ENCODE peak calls at places on chromosome 18, in four cellular contexts. L is HL-60, Z is K562, E is GM12878. G is an unnamed sample.

GRCh38 chr18:54269924-54270844 is 867 bp downstream of the POLI start:
- DNase-seq in L (peak), Z (peak), E (no peak), G (no peak)

GRCh38 chr18:51857989-51858388 is 482.0 kb upstream of the DCC start:
- DNase-seq in L (no peak), Z (no peak), E (no peak), G (no peak)

GRCh38 chr18:63789327-63789726 is 14.1 kb downstream of the SERPINB7 start:
- DNase-seq in L (no peak), Z (no peak), E (no peak), G (no peak)

GRCh38 chr18:28127763-28128737 is 48.9 kb downstream of the CDH2 start:
- DNase-seq in L (no peak), Z (no peak), E (no peak), G (no peak)

GRCh38 chr18:72762505-72763122 is 105.2 kb downstream of the NETO1 start:
- DNase-seq in Z (peak), L (peak), E (peak), G (no peak)

GRCh38 chr18:74092922-74093321 is 54.7 kb downstream of the FBXO15 start:
- DNase-seq in L (no peak), Z (no peak), E (no peak), G (no peak)

GRCh38 chr18:79048245-79048632 is 21.0 kb upstream of the ATP9B start:
- DNase-seq in Z (no peak), L (no peak), E (no peak), G (no peak)

GRCh38 chr18:63169853-63170252 is 149.7 kb downstream of the BCL2 start:
- DNase-seq in E (no peak), L (no peak), Z (no peak), G (no peak)

GRCh38 chr18:11951390-11951851 is 29.9 kb upstream of the IMPA2 start:
- DNase-seq in E (no peak), L (no peak), Z (peak), G (no peak)

GRCh38 chr18:3062798-3063563 is 50.0 kb upstream of the LPIN2 start:
- DNase-seq in L (no peak), E (no peak), Z (peak), G (peak)

GRCh38 chr18:36035253-36035652 is 32.1 kb downstream of the RPRD1A start:
- DNase-seq in E (no peak), Z (no peak), L (no peak), G (no peak)

GRCh38 chr18:21100141-21100540 is 11.5 kb downstream of the ROCK1 start:
- DNase-seq in Z (no peak), L (no peak), E (no peak), G (no peak)
- TF ChIP-seq SPI1 in Z (no peak), L (no peak), E (no peak), G (no peak)

GRCh38 chr18:46700026-46700425 is 43.0 kb upstream of the LOXHD1 start:
- DNase-seq in E (no peak), L (no peak), Z (no peak), G (no peak)
- TF ChIP-seq SPI1 in E (no peak), L (no peak), Z (no peak), G (no peak)

GRCh38 chr18:55737266-55737665 is 149.3 kb upstream of the TCF4 start:
- DNase-seq in Z (no peak), L (no peak), E (no peak), G (no peak)
- TF ChIP-seq SPI1 in Z (no peak), L (no peak), E (no peak), G (no peak)

GRCh38 chr18:22829781-22830180 is 103.3 kb upstream of the RBBP8 start:
- DNase-seq in E (no peak), Z (no peak), L (no peak), G (no peak)
- TF ChIP-seq SPI1 in E (no peak), Z (no peak), L (no peak), G (no peak)

GRCh38 chr18:58943896-58944295 is 79.2 kb downstream of the ZNF532 start:
- DNase-seq in Z (no peak), E (no peak), L (no peak), G (no peak)
- TF ChIP-seq SPI1 in Z (no peak), E (no peak), L (no peak), G (no peak)

GRCh38 chr18:48983793-48984437 is 33.1 kb upstream of the SMAD7 start:
- DNase-seq in L (peak), Z (no peak), E (no peak), G (no peak)
- TF ChIP-seq SPI1 in L (peak), Z (no peak), E (no peak), G (no peak)

GRCh38 chr18:31983020-31983419 is 35.6 kb upstream of the RNF125 start:
- DNase-seq in E (no peak), Z (no peak), L (no peak), G (no peak)
- TF ChIP-seq SPI1 in E (no peak), Z (no peak), L (no peak), G (no peak)